ENCODE peak calls at places on chromosomes 1 and 21, in ten cellular contexts. One of them, this sample, is unnamed.

GRCh38 chr21:38166214-38166547 is 90.6 kb upstream of the KCNJ15 start:
- DNase-seq in endothelial cell of umbilical vein: no peak
- DNase-seq in neural progenitor cell: no peak
- DNase-seq in spleen: no peak
- DNase-seq in WTC11: no peak
- DNase-seq in activated CD8-positive, alpha-beta T cell treated with anti-CD3 and anti-CD28 coated beads for 36 hours: no peak
- DNase-seq in CD8-positive, alpha-beta T cell: no peak
- DNase-seq in activated B cell treated with CpG ODN at 0.5 μM for 24 hours: no peak
- DNase-seq in fibroblast of lung: no peak
- DNase-seq in PC-3: no peak
- DNase-seq in this sample: no peak

GRCh38 chr1:33132549-33132948 is 49.3 kb downstream of the TRIM62 start:
- DNase-seq in endothelial cell of umbilical vein: no peak
- DNase-seq in neural progenitor cell: no peak
- DNase-seq in spleen: no peak
- DNase-seq in WTC11: no peak
- DNase-seq in activated CD8-positive, alpha-beta T cell treated with anti-CD3 and anti-CD28 coated beads for 36 hours: peak; percentile 23
- DNase-seq in CD8-positive, alpha-beta T cell: no peak
- DNase-seq in activated B cell treated with CpG ODN at 0.5 μM for 24 hours: no peak
- DNase-seq in fibroblast of lung: no peak
- DNase-seq in PC-3: no peak
- DNase-seq in this sample: no peak

GRCh38 chr1:198986442-198986841 is 347.6 kb downstream of the PTPRC start:
- DNase-seq in endothelial cell of umbilical vein: no peak
- DNase-seq in neural progenitor cell: no peak
- DNase-seq in spleen: no peak
- DNase-seq in WTC11: no peak
- DNase-seq in activated CD8-positive, alpha-beta T cell treated with anti-CD3 and anti-CD28 coated beads for 36 hours: no peak
- DNase-seq in CD8-positive, alpha-beta T cell: no peak
- DNase-seq in activated B cell treated with CpG ODN at 0.5 μM for 24 hours: no peak
- DNase-seq in fibroblast of lung: no peak
- DNase-seq in PC-3: no peak
- DNase-seq in this sample: no peak

GRCh38 chr1:154493276-154493675 is 8.7 kb upstream of the TDRD10 start:
- DNase-seq in endothelial cell of umbilical vein: peak; percentile 84
- DNase-seq in neural progenitor cell: peak; percentile 43
- DNase-seq in spleen: peak; percentile 87
- DNase-seq in WTC11: peak; percentile 26
- DNase-seq in activated CD8-positive, alpha-beta T cell treated with anti-CD3 and anti-CD28 coated beads for 36 hours: peak; percentile 20
- DNase-seq in CD8-positive, alpha-beta T cell: no peak
- DNase-seq in activated B cell treated with CpG ODN at 0.5 μM for 24 hours: no peak
- DNase-seq in fibroblast of lung: no peak
- DNase-seq in PC-3: no peak
- DNase-seq in this sample: peak; percentile 56

GRCh38 chr1:203378529-203379271 is 27.8 kb upstream of the FMOD start:
- DNase-seq in endothelial cell of umbilical vein: no peak
- DNase-seq in neural progenitor cell: no peak
- DNase-seq in spleen: no peak
- DNase-seq in WTC11: no peak
- DNase-seq in activated CD8-positive, alpha-beta T cell treated with anti-CD3 and anti-CD28 coated beads for 36 hours: no peak
- DNase-seq in CD8-positive, alpha-beta T cell: no peak
- DNase-seq in activated B cell treated with CpG ODN at 0.5 μM for 24 hours: no peak
- DNase-seq in fibroblast of lung: peak; percentile 69
- DNase-seq in PC-3: no peak
- DNase-seq in this sample: no peak

GRCh38 chr1:179369751-179370341 is 4.1 kb downstream of the AXDND1 start:
- DNase-seq in endothelial cell of umbilical vein: peak; percentile 79
- DNase-seq in neural progenitor cell: peak; percentile 75
- DNase-seq in spleen: no peak
- DNase-seq in WTC11: no peak
- DNase-seq in activated CD8-positive, alpha-beta T cell treated with anti-CD3 and anti-CD28 coated beads for 36 hours: peak; percentile 33
- DNase-seq in CD8-positive, alpha-beta T cell: peak; percentile 44
- DNase-seq in activated B cell treated with CpG ODN at 0.5 μM for 24 hours: no peak
- DNase-seq in fibroblast of lung: peak; percentile 86
- DNase-seq in PC-3: peak; percentile 82
- DNase-seq in this sample: peak; percentile 67

GRCh38 chr1:209626633-209627348 is 25.4 kb downstream of the LAMB3 start:
- DNase-seq in endothelial cell of umbilical vein: no peak
- DNase-seq in neural progenitor cell: no peak
- DNase-seq in spleen: no peak
- DNase-seq in WTC11: no peak
- DNase-seq in activated CD8-positive, alpha-beta T cell treated with anti-CD3 and anti-CD28 coated beads for 36 hours: no peak
- DNase-seq in CD8-positive, alpha-beta T cell: no peak
- DNase-seq in activated B cell treated with CpG ODN at 0.5 μM for 24 hours: no peak
- DNase-seq in fibroblast of lung: no peak
- DNase-seq in PC-3: no peak
- DNase-seq in this sample: no peak

GRCh38 chr21:16081304-16081703 is 351.5 kb downstream of the USP25 start:
- DNase-seq in endothelial cell of umbilical vein: peak; percentile 11
- DNase-seq in neural progenitor cell: no peak
- DNase-seq in spleen: no peak
- DNase-seq in WTC11: no peak
- DNase-seq in activated CD8-positive, alpha-beta T cell treated with anti-CD3 and anti-CD28 coated beads for 36 hours: no peak
- DNase-seq in CD8-positive, alpha-beta T cell: no peak
- DNase-seq in activated B cell treated with CpG ODN at 0.5 μM for 24 hours: no peak
- DNase-seq in fibroblast of lung: no peak
- DNase-seq in PC-3: no peak
- DNase-seq in this sample: no peak

GRCh38 chr1:31510853-31511789 is 65.2 kb upstream of the TINAGL1 start:
- DNase-seq in endothelial cell of umbilical vein: no peak
- DNase-seq in neural progenitor cell: no peak
- DNase-seq in spleen: no peak
- DNase-seq in WTC11: no peak
- DNase-seq in activated CD8-positive, alpha-beta T cell treated with anti-CD3 and anti-CD28 coated beads for 36 hours: no peak
- DNase-seq in CD8-positive, alpha-beta T cell: no peak
- DNase-seq in activated B cell treated with CpG ODN at 0.5 μM for 24 hours: no peak
- DNase-seq in fibroblast of lung: no peak
- DNase-seq in PC-3: peak; percentile 38
- DNase-seq in this sample: no peak

GRCh38 chr1:31515061-31515775 is 61.1 kb upstream of the TINAGL1 start:
- DNase-seq in endothelial cell of umbilical vein: no peak
- DNase-seq in neural progenitor cell: no peak
- DNase-seq in spleen: no peak
- DNase-seq in WTC11: no peak
- DNase-seq in activated CD8-positive, alpha-beta T cell treated with anti-CD3 and anti-CD28 coated beads for 36 hours: no peak
- DNase-seq in CD8-positive, alpha-beta T cell: no peak
- DNase-seq in activated B cell treated with CpG ODN at 0.5 μM for 24 hours: no peak
- DNase-seq in fibroblast of lung: no peak
- DNase-seq in PC-3: no peak
- DNase-seq in this sample: no peak

GRCh38 chr1:31511848-31512615 is 64.3 kb upstream of the TINAGL1 start:
- DNase-seq in endothelial cell of umbilical vein: no peak
- DNase-seq in neural progenitor cell: no peak
- DNase-seq in spleen: no peak
- DNase-seq in WTC11: no peak
- DNase-seq in activated CD8-positive, alpha-beta T cell treated with anti-CD3 and anti-CD28 coated beads for 36 hours: no peak
- DNase-seq in CD8-positive, alpha-beta T cell: no peak
- DNase-seq in activated B cell treated with CpG ODN at 0.5 μM for 24 hours: no peak
- DNase-seq in fibroblast of lung: no peak
- DNase-seq in PC-3: no peak
- DNase-seq in this sample: no peak

GRCh38 chr1:31515936-31516335 is 60.4 kb upstream of the TINAGL1 start:
- DNase-seq in endothelial cell of umbilical vein: no peak
- DNase-seq in neural progenitor cell: no peak
- DNase-seq in spleen: no peak
- DNase-seq in WTC11: no peak
- DNase-seq in activated CD8-positive, alpha-beta T cell treated with anti-CD3 and anti-CD28 coated beads for 36 hours: no peak
- DNase-seq in CD8-positive, alpha-beta T cell: no peak
- DNase-seq in activated B cell treated with CpG ODN at 0.5 μM for 24 hours: no peak
- DNase-seq in fibroblast of lung: no peak
- DNase-seq in PC-3: no peak
- DNase-seq in this sample: no peak

DNA sequence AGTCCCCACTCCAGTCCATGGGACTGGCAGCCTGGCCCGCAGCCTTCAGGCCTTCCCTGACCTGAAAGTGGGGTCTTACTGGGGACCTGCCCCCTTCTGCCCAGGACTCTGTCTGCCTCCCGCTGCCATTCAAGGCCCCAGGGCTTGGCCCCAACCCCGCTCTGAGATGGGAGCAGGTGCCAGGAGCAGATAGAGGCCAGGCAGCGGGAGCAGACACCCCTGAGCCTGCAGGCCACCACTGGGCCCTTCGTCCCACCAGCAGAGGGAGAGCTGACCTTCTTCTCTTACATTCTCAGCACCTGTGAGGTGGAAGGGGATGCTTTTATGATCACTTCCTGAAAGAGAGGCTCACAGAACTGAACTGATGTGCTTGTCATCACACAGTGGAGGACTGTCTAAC is 62.2 kb upstream of the TINAGL1 start:
- DNase-seq in endothelial cell of umbilical vein: no peak
- DNase-seq in neural progenitor cell: no peak
- DNase-seq in spleen: no peak
- DNase-seq in WTC11: no peak
- DNase-seq in activated CD8-positive, alpha-beta T cell treated with anti-CD3 and anti-CD28 coated beads for 36 hours: no peak
- DNase-seq in CD8-positive, alpha-beta T cell: no peak
- DNase-seq in activated B cell treated with CpG ODN at 0.5 μM for 24 hours: no peak
- DNase-seq in fibroblast of lung: no peak
- DNase-seq in PC-3: no peak
- DNase-seq in this sample: no peak
- TF ChIP-seq CTCF in endothelial cell of umbilical vein: no peak
- TF ChIP-seq CTCF in neural progenitor cell: no peak
- TF ChIP-seq CTCF in spleen: no peak
- TF ChIP-seq CTCF in WTC11: no peak
- TF ChIP-seq CTCF in activated CD8-positive, alpha-beta T cell treated with anti-CD3 and anti-CD28 coated beads for 36 hours: no peak
- TF ChIP-seq CTCF in CD8-positive, alpha-beta T cell: no peak
- TF ChIP-seq CTCF in activated B cell treated with CpG ODN at 0.5 μM for 24 hours: no peak
- TF ChIP-seq CTCF in fibroblast of lung: no peak
- TF ChIP-seq CTCF in PC-3: no peak
- TF ChIP-seq CTCF in this sample: no peak

GRCh38 chr1:88060112-88060673 is 623.9 kb upstream of the PKN2 start:
- DNase-seq in endothelial cell of umbilical vein: no peak
- DNase-seq in neural progenitor cell: no peak
- DNase-seq in spleen: no peak
- DNase-seq in WTC11: no peak
- DNase-seq in activated CD8-positive, alpha-beta T cell treated with anti-CD3 and anti-CD28 coated beads for 36 hours: no peak
- DNase-seq in CD8-positive, alpha-beta T cell: no peak
- DNase-seq in activated B cell treated with CpG ODN at 0.5 μM for 24 hours: no peak
- DNase-seq in fibroblast of lung: no peak
- DNase-seq in PC-3: no peak
- DNase-seq in this sample: no peak

GRCh38 chr1:88062650-88063153 is 621.4 kb upstream of the PKN2 start:
- DNase-seq in endothelial cell of umbilical vein: no peak
- DNase-seq in neural progenitor cell: no peak
- DNase-seq in spleen: no peak
- DNase-seq in WTC11: no peak
- DNase-seq in activated CD8-positive, alpha-beta T cell treated with anti-CD3 and anti-CD28 coated beads for 36 hours: no peak
- DNase-seq in CD8-positive, alpha-beta T cell: no peak
- DNase-seq in activated B cell treated with CpG ODN at 0.5 μM for 24 hours: no peak
- DNase-seq in fibroblast of lung: no peak
- DNase-seq in PC-3: no peak
- DNase-seq in this sample: no peak

GRCh38 chr1:88063605-88064004 is 620.5 kb upstream of the PKN2 start:
- DNase-seq in endothelial cell of umbilical vein: peak; percentile 15
- DNase-seq in neural progenitor cell: no peak
- DNase-seq in spleen: no peak
- DNase-seq in WTC11: no peak
- DNase-seq in activated CD8-positive, alpha-beta T cell treated with anti-CD3 and anti-CD28 coated beads for 36 hours: no peak
- DNase-seq in CD8-positive, alpha-beta T cell: no peak
- DNase-seq in activated B cell treated with CpG ODN at 0.5 μM for 24 hours: no peak
- DNase-seq in fibroblast of lung: peak; percentile 11
- DNase-seq in PC-3: peak; percentile 67
- DNase-seq in this sample: no peak

GRCh38 chr1:88061106-88061829 is 622.8 kb upstream of the PKN2 start:
- DNase-seq in endothelial cell of umbilical vein: peak; percentile 59
- DNase-seq in neural progenitor cell: peak; percentile 76
- DNase-seq in spleen: no peak
- DNase-seq in WTC11: peak; percentile 61
- DNase-seq in activated CD8-positive, alpha-beta T cell treated with anti-CD3 and anti-CD28 coated beads for 36 hours: peak; percentile 44
- DNase-seq in CD8-positive, alpha-beta T cell: no peak
- DNase-seq in activated B cell treated with CpG ODN at 0.5 μM for 24 hours: no peak
- DNase-seq in fibroblast of lung: peak; percentile 79
- DNase-seq in PC-3: peak; percentile 84
- DNase-seq in this sample: peak; percentile 10

DNA sequence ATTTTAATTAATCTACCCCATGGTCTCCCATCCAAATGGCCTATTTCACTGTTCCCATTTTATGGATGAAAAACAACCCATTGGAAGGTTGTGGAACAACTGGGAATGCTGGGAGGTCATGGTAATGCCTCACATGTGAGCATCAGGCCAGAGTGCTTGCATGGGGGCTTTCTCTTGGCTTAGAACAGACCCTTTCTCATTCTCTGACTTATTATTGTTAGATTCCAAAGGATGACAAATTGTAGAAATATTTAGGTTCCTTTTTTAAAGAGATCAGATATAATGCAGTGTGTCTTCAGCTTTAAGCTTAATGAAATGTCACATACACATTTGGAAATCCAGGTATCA is 622.3 kb upstream of the PKN2 start:
- DNase-seq in endothelial cell of umbilical vein: no peak
- DNase-seq in neural progenitor cell: no peak
- DNase-seq in spleen: no peak
- DNase-seq in WTC11: no peak
- DNase-seq in activated CD8-positive, alpha-beta T cell treated with anti-CD3 and anti-CD28 coated beads for 36 hours: no peak
- DNase-seq in CD8-positive, alpha-beta T cell: no peak
- DNase-seq in activated B cell treated with CpG ODN at 0.5 μM for 24 hours: no peak
- DNase-seq in fibroblast of lung: no peak
- DNase-seq in PC-3: no peak
- DNase-seq in this sample: no peak
- TF ChIP-seq CTCF in endothelial cell of umbilical vein: no peak
- TF ChIP-seq CTCF in neural progenitor cell: no peak
- TF ChIP-seq CTCF in spleen: no peak
- TF ChIP-seq CTCF in WTC11: no peak
- TF ChIP-seq CTCF in activated CD8-positive, alpha-beta T cell treated with anti-CD3 and anti-CD28 coated beads for 36 hours: no peak
- TF ChIP-seq CTCF in CD8-positive, alpha-beta T cell: no peak
- TF ChIP-seq CTCF in activated B cell treated with CpG ODN at 0.5 μM for 24 hours: no peak
- TF ChIP-seq CTCF in fibroblast of lung: no peak
- TF ChIP-seq CTCF in PC-3: peak; percentile 28
- TF ChIP-seq CTCF in this sample: no peak

GRCh38 chr1:56634981-56635380 is 10.1 kb upstream of the PRKAA2 start:
- DNase-seq in endothelial cell of umbilical vein: no peak
- DNase-seq in neural progenitor cell: no peak
- DNase-seq in spleen: no peak
- DNase-seq in WTC11: no peak
- DNase-seq in activated CD8-positive, alpha-beta T cell treated with anti-CD3 and anti-CD28 coated beads for 36 hours: no peak
- DNase-seq in CD8-positive, alpha-beta T cell: no peak
- DNase-seq in activated B cell treated with CpG ODN at 0.5 μM for 24 hours: no peak
- DNase-seq in fibroblast of lung: no peak
- DNase-seq in PC-3: no peak
- DNase-seq in this sample: no peak

GRCh38 chr1:56627019-56627635 is 18.0 kb upstream of the PRKAA2 start:
- DNase-seq in endothelial cell of umbilical vein: no peak
- DNase-seq in neural progenitor cell: no peak
- DNase-seq in spleen: no peak
- DNase-seq in WTC11: no peak
- DNase-seq in activated CD8-positive, alpha-beta T cell treated with anti-CD3 and anti-CD28 coated beads for 36 hours: no peak
- DNase-seq in CD8-positive, alpha-beta T cell: no peak
- DNase-seq in activated B cell treated with CpG ODN at 0.5 μM for 24 hours: no peak
- DNase-seq in fibroblast of lung: no peak
- DNase-seq in PC-3: no peak
- DNase-seq in this sample: no peak

GRCh38 chr1:56626546-56626945 is 18.6 kb upstream of the PRKAA2 start:
- DNase-seq in endothelial cell of umbilical vein: no peak
- DNase-seq in neural progenitor cell: no peak
- DNase-seq in spleen: no peak
- DNase-seq in WTC11: no peak
- DNase-seq in activated CD8-positive, alpha-beta T cell treated with anti-CD3 and anti-CD28 coated beads for 36 hours: no peak
- DNase-seq in CD8-positive, alpha-beta T cell: no peak
- DNase-seq in activated B cell treated with CpG ODN at 0.5 μM for 24 hours: no peak
- DNase-seq in fibroblast of lung: peak; percentile 55
- DNase-seq in PC-3: peak; percentile 47
- DNase-seq in this sample: no peak

GRCh38 chr1:56627636-56628039 is 17.5 kb upstream of the PRKAA2 start:
- DNase-seq in endothelial cell of umbilical vein: peak; percentile 7
- DNase-seq in neural progenitor cell: peak; percentile 2
- DNase-seq in spleen: no peak
- DNase-seq in WTC11: no peak
- DNase-seq in activated CD8-positive, alpha-beta T cell treated with anti-CD3 and anti-CD28 coated beads for 36 hours: no peak
- DNase-seq in CD8-positive, alpha-beta T cell: no peak
- DNase-seq in activated B cell treated with CpG ODN at 0.5 μM for 24 hours: no peak
- DNase-seq in fibroblast of lung: peak; percentile 33
- DNase-seq in PC-3: peak; percentile 80
- DNase-seq in this sample: no peak

GRCh38 chr1:56631901-56632300 is 13.2 kb upstream of the PRKAA2 start:
- DNase-seq in endothelial cell of umbilical vein: no peak
- DNase-seq in neural progenitor cell: no peak
- DNase-seq in spleen: no peak
- DNase-seq in WTC11: no peak
- DNase-seq in activated CD8-positive, alpha-beta T cell treated with anti-CD3 and anti-CD28 coated beads for 36 hours: no peak
- DNase-seq in CD8-positive, alpha-beta T cell: no peak
- DNase-seq in activated B cell treated with CpG ODN at 0.5 μM for 24 hours: no peak
- DNase-seq in fibroblast of lung: no peak
- DNase-seq in PC-3: peak; percentile 35
- DNase-seq in this sample: no peak
- TF ChIP-seq CTCF in endothelial cell of umbilical vein: no peak
- TF ChIP-seq CTCF in neural progenitor cell: no peak
- TF ChIP-seq CTCF in spleen: no peak
- TF ChIP-seq CTCF in WTC11: no peak
- TF ChIP-seq CTCF in activated CD8-positive, alpha-beta T cell treated with anti-CD3 and anti-CD28 coated beads for 36 hours: no peak
- TF ChIP-seq CTCF in CD8-positive, alpha-beta T cell: no peak
- TF ChIP-seq CTCF in activated B cell treated with CpG ODN at 0.5 μM for 24 hours: no peak
- TF ChIP-seq CTCF in fibroblast of lung: no peak
- TF ChIP-seq CTCF in PC-3: no peak
- TF ChIP-seq CTCF in this sample: no peak

GRCh38 chr1:110130989-110131388 is 18.7 kb downstream of the UBL4B start:
- DNase-seq in endothelial cell of umbilical vein: no peak
- DNase-seq in neural progenitor cell: peak; percentile 20
- DNase-seq in spleen: peak; percentile 17
- DNase-seq in WTC11: no peak
- DNase-seq in activated CD8-positive, alpha-beta T cell treated with anti-CD3 and anti-CD28 coated beads for 36 hours: no peak
- DNase-seq in CD8-positive, alpha-beta T cell: no peak
- DNase-seq in activated B cell treated with CpG ODN at 0.5 μM for 24 hours: no peak
- DNase-seq in fibroblast of lung: no peak
- DNase-seq in PC-3: no peak
- DNase-seq in this sample: no peak

GRCh38 chr1:110134050-110134595 is 16.2 kb upstream of the SLC6A17 start:
- DNase-seq in endothelial cell of umbilical vein: peak; percentile 6
- DNase-seq in neural progenitor cell: no peak
- DNase-seq in spleen: no peak
- DNase-seq in WTC11: no peak
- DNase-seq in activated CD8-positive, alpha-beta T cell treated with anti-CD3 and anti-CD28 coated beads for 36 hours: no peak
- DNase-seq in CD8-positive, alpha-beta T cell: no peak
- DNase-seq in activated B cell treated with CpG ODN at 0.5 μM for 24 hours: no peak
- DNase-seq in fibroblast of lung: no peak
- DNase-seq in PC-3: no peak
- DNase-seq in this sample: no peak

GRCh38 chr1:110132682-110133081 is 17.6 kb upstream of the SLC6A17 start:
- DNase-seq in endothelial cell of umbilical vein: no peak
- DNase-seq in neural progenitor cell: no peak
- DNase-seq in spleen: peak; percentile 6
- DNase-seq in WTC11: no peak
- DNase-seq in activated CD8-positive, alpha-beta T cell treated with anti-CD3 and anti-CD28 coated beads for 36 hours: no peak
- DNase-seq in CD8-positive, alpha-beta T cell: no peak
- DNase-seq in activated B cell treated with CpG ODN at 0.5 μM for 24 hours: no peak
- DNase-seq in fibroblast of lung: no peak
- DNase-seq in PC-3: no peak
- DNase-seq in this sample: no peak

GRCh38 chr1:110133436-110133835 is 16.9 kb upstream of the SLC6A17 start:
- DNase-seq in endothelial cell of umbilical vein: no peak
- DNase-seq in neural progenitor cell: no peak
- DNase-seq in spleen: no peak
- DNase-seq in WTC11: no peak
- DNase-seq in activated CD8-positive, alpha-beta T cell treated with anti-CD3 and anti-CD28 coated beads for 36 hours: no peak
- DNase-seq in CD8-positive, alpha-beta T cell: no peak
- DNase-seq in activated B cell treated with CpG ODN at 0.5 μM for 24 hours: no peak
- DNase-seq in fibroblast of lung: no peak
- DNase-seq in PC-3: no peak
- DNase-seq in this sample: no peak

DNA sequence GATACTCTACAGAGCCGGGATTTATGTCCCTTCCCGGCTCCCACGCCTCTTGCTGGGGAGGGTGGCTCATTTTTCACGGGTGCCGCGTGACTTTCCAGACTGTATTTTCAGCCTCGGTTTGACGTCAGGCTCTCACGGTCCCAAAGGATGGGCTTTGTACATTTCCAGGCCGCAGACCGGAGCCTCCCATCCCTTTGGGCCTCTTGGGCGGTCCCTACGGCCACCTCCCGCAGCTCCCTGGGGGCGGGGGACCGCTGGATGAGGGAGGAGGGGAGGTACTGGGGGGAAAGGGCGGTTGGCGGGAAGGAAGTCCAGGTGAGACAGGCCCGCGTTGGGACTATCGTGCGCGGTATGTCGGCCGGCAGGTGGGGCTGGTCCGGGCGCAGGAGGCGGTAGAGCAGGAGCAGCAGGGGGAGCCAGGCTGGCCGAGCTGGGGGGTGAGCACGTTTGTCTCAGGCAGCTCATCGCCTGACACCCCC is 17.9 kb downstream of the UBL4B start:
- DNase-seq in endothelial cell of umbilical vein: no peak
- DNase-seq in neural progenitor cell: peak; percentile 41
- DNase-seq in spleen: peak; percentile 49
- DNase-seq in WTC11: peak; percentile 76
- DNase-seq in activated CD8-positive, alpha-beta T cell treated with anti-CD3 and anti-CD28 coated beads for 36 hours: peak; percentile 18
- DNase-seq in CD8-positive, alpha-beta T cell: no peak
- DNase-seq in activated B cell treated with CpG ODN at 0.5 μM for 24 hours: no peak
- DNase-seq in fibroblast of lung: no peak
- DNase-seq in PC-3: no peak
- DNase-seq in this sample: no peak
- TF ChIP-seq CTCF in endothelial cell of umbilical vein: no peak
- TF ChIP-seq CTCF in neural progenitor cell: peak; percentile 42
- TF ChIP-seq CTCF in spleen: no peak
- TF ChIP-seq CTCF in WTC11: no peak
- TF ChIP-seq CTCF in activated CD8-positive, alpha-beta T cell treated with anti-CD3 and anti-CD28 coated beads for 36 hours: peak; percentile 33
- TF ChIP-seq CTCF in CD8-positive, alpha-beta T cell: no peak
- TF ChIP-seq CTCF in activated B cell treated with CpG ODN at 0.5 μM for 24 hours: no peak
- TF ChIP-seq CTCF in fibroblast of lung: no peak
- TF ChIP-seq CTCF in PC-3: no peak
- TF ChIP-seq CTCF in this sample: peak; percentile 4